ENCODE peak calls at places on chromosome 6, in nine cellular contexts. One of them, this sample, is unnamed.

GRCh38 chr6:4349931-4350330 is 214.6 kb upstream of the ECI2 start:
- DNase-seq in left colon: no peak
- DNase-seq in GM10248: no peak
- DNase-seq in stimulated activated CD4-positive, alpha-beta T cell treated with anti-CD3 and anti-CD28 coated beads, Interleukin-1b, Interleukin-23, amount 100 ng/mL, for 48 hours: no peak
- DNase-seq in AG04450: no peak
- DNase-seq in RWPE1: no peak
- DNase-seq in Jurkat, Clone E6-1: no peak
- DNase-seq in iris pigment epithelial cell: no peak
- DNase-seq in choroid plexus epithelial cell: no peak
- DNase-seq in this sample: no peak

GRCh38 chr6:118505656-118506055 is 42.4 kb upstream of the PLN start:
- DNase-seq in left colon: no peak
- DNase-seq in GM10248: no peak
- DNase-seq in stimulated activated CD4-positive, alpha-beta T cell treated with anti-CD3 and anti-CD28 coated beads, Interleukin-1b, Interleukin-23, amount 100 ng/mL, for 48 hours: no peak
- DNase-seq in AG04450: no peak
- DNase-seq in RWPE1: no peak
- DNase-seq in Jurkat, Clone E6-1: no peak
- DNase-seq in iris pigment epithelial cell: no peak
- DNase-seq in choroid plexus epithelial cell: no peak
- DNase-seq in this sample: no peak

GRCh38 chr6:21997414-21998037 is 299.3 kb downstream of the PRL start:
- DNase-seq in left colon: no peak
- DNase-seq in GM10248: no peak
- DNase-seq in stimulated activated CD4-positive, alpha-beta T cell treated with anti-CD3 and anti-CD28 coated beads, Interleukin-1b, Interleukin-23, amount 100 ng/mL, for 48 hours: no peak
- DNase-seq in AG04450: no peak
- DNase-seq in RWPE1: no peak
- DNase-seq in Jurkat, Clone E6-1: peak
- DNase-seq in iris pigment epithelial cell: peak
- DNase-seq in choroid plexus epithelial cell: peak
- DNase-seq in this sample: no peak

GRCh38 chr6:12208190-12208589 is 82.0 kb upstream of the EDN1 start:
- DNase-seq in left colon: no peak
- DNase-seq in GM10248: no peak
- DNase-seq in stimulated activated CD4-positive, alpha-beta T cell treated with anti-CD3 and anti-CD28 coated beads, Interleukin-1b, Interleukin-23, amount 100 ng/mL, for 48 hours: peak
- DNase-seq in AG04450: no peak
- DNase-seq in RWPE1: peak
- DNase-seq in Jurkat, Clone E6-1: no peak
- DNase-seq in iris pigment epithelial cell: peak
- DNase-seq in choroid plexus epithelial cell: peak
- DNase-seq in this sample: no peak

GRCh38 chr6:8336406-8336805 is 98.9 kb downstream of the SLC35B3 start:
- DNase-seq in left colon: no peak
- DNase-seq in GM10248: no peak
- DNase-seq in stimulated activated CD4-positive, alpha-beta T cell treated with anti-CD3 and anti-CD28 coated beads, Interleukin-1b, Interleukin-23, amount 100 ng/mL, for 48 hours: no peak
- DNase-seq in AG04450: no peak
- DNase-seq in RWPE1: no peak
- DNase-seq in Jurkat, Clone E6-1: no peak
- DNase-seq in iris pigment epithelial cell: no peak
- DNase-seq in choroid plexus epithelial cell: no peak
- DNase-seq in this sample: no peak

GRCh38 chr6:117591405-117591804 is 10.9 kb downstream of the GOPC start:
- DNase-seq in left colon: no peak
- DNase-seq in GM10248: no peak
- DNase-seq in stimulated activated CD4-positive, alpha-beta T cell treated with anti-CD3 and anti-CD28 coated beads, Interleukin-1b, Interleukin-23, amount 100 ng/mL, for 48 hours: no peak
- DNase-seq in AG04450: no peak
- DNase-seq in RWPE1: no peak
- DNase-seq in Jurkat, Clone E6-1: no peak
- DNase-seq in iris pigment epithelial cell: peak
- DNase-seq in choroid plexus epithelial cell: peak
- DNase-seq in this sample: no peak

GRCh38 chr6:56540232-56540631 is 102.5 kb downstream of the DST start:
- DNase-seq in left colon: no peak
- DNase-seq in GM10248: no peak
- DNase-seq in stimulated activated CD4-positive, alpha-beta T cell treated with anti-CD3 and anti-CD28 coated beads, Interleukin-1b, Interleukin-23, amount 100 ng/mL, for 48 hours: no peak
- DNase-seq in AG04450: no peak
- DNase-seq in RWPE1: no peak
- DNase-seq in Jurkat, Clone E6-1: no peak
- DNase-seq in iris pigment epithelial cell: no peak
- DNase-seq in choroid plexus epithelial cell: no peak
- DNase-seq in this sample: no peak

GRCh38 chr6:31586013-31586412 is at the start of gene LST1:
- DNase-seq in left colon: no peak
- DNase-seq in GM10248: no peak
- DNase-seq in stimulated activated CD4-positive, alpha-beta T cell treated with anti-CD3 and anti-CD28 coated beads, Interleukin-1b, Interleukin-23, amount 100 ng/mL, for 48 hours: no peak
- DNase-seq in AG04450: no peak
- DNase-seq in RWPE1: no peak
- DNase-seq in Jurkat, Clone E6-1: no peak
- DNase-seq in iris pigment epithelial cell: no peak
- DNase-seq in choroid plexus epithelial cell: no peak
- DNase-seq in this sample: no peak

GRCh38 chr6:32327103-32327502 is 44.6 kb downstream of the TSBP1 start:
- DNase-seq in left colon: no peak
- DNase-seq in GM10248: peak
- DNase-seq in stimulated activated CD4-positive, alpha-beta T cell treated with anti-CD3 and anti-CD28 coated beads, Interleukin-1b, Interleukin-23, amount 100 ng/mL, for 48 hours: no peak
- DNase-seq in AG04450: no peak
- DNase-seq in RWPE1: no peak
- DNase-seq in Jurkat, Clone E6-1: no peak
- DNase-seq in iris pigment epithelial cell: no peak
- DNase-seq in choroid plexus epithelial cell: no peak
- DNase-seq in this sample: no peak

GRCh38 chr6:29958916-29959315 is 16.6 kb downstream of the HLA-A start:
- DNase-seq in left colon: no peak
- DNase-seq in GM10248: no peak
- DNase-seq in stimulated activated CD4-positive, alpha-beta T cell treated with anti-CD3 and anti-CD28 coated beads, Interleukin-1b, Interleukin-23, amount 100 ng/mL, for 48 hours: no peak
- DNase-seq in AG04450: no peak
- DNase-seq in RWPE1: no peak
- DNase-seq in Jurkat, Clone E6-1: no peak
- DNase-seq in iris pigment epithelial cell: no peak
- DNase-seq in choroid plexus epithelial cell: no peak
- DNase-seq in this sample: no peak

GRCh38 chr6:83169096-83169495 is 24.0 kb downstream of the PGM3 start:
- DNase-seq in left colon: no peak
- DNase-seq in GM10248: no peak
- DNase-seq in stimulated activated CD4-positive, alpha-beta T cell treated with anti-CD3 and anti-CD28 coated beads, Interleukin-1b, Interleukin-23, amount 100 ng/mL, for 48 hours: no peak
- DNase-seq in AG04450: no peak
- DNase-seq in RWPE1: no peak
- DNase-seq in Jurkat, Clone E6-1: no peak
- DNase-seq in iris pigment epithelial cell: no peak
- DNase-seq in choroid plexus epithelial cell: no peak
- DNase-seq in this sample: no peak